ENCODE peak calls at places on chromosomes 2 and 18, in ten cellular contexts. Y is adrenal gland; U is CD8-positive, alpha-beta memory T cell; I is A549; A is upper lobe of right lung; X is spleen; G is endothelial cell of umbilical vein; D is cardiac muscle cell; H is neural progenitor cell; S is GM23248. N is an unnamed sample.
A peak's percentile ranks its signal among the peaks of the same experiment; 100 is the strongest.

GRCh38 chr2:240390091-240391073 is 45.1 kb upstream of the GPC1 start:
- DNase-seq in Y (peak; percentile 16), U (peak; percentile 40), I (no peak), A (peak; percentile 58), X (peak; percentile 70), G (no peak), D (no peak), H (no peak), S (no peak), N (peak; percentile 41)

GRCh38 chr18:54112356-54112755 is 112.1 kb downstream of the MBD2 start:
- DNase-seq in Y (no peak), U (no peak), I (no peak), A (no peak), X (no peak), G (no peak), D (peak; percentile 28), H (no peak), S (peak; percentile 66), N (no peak)

GRCh38 chr2:26336719-26337118 is 9.2 kb upstream of the SELENOI start:
- DNase-seq in Y (no peak), U (no peak), I (no peak), A (no peak), X (no peak), G (no peak), D (no peak), H (no peak), S (no peak), N (no peak)

GRCh38 chr2:216159646-216160045 is 50.5 kb downstream of the XRCC5 start:
- DNase-seq in Y (peak; percentile 39), U (no peak), I (no peak), A (no peak), X (no peak), G (no peak), D (peak; percentile 14), H (no peak), S (peak; percentile 10), N (no peak)

GRCh38 chr2:112272669-112273068 is 2.7 kb upstream of the ZC3H6 start:
- DNase-seq in Y (no peak), U (no peak), I (no peak), A (no peak), X (no peak), G (no peak), D (no peak), H (peak; percentile 22), S (no peak), N (no peak)

GRCh38 chr2:31151501-31151900 is 13.3 kb upstream of the GALNT14 start:
- DNase-seq in Y (no peak), U (no peak), I (no peak), A (no peak), X (no peak), G (no peak), D (no peak), H (no peak), S (peak; percentile 23), N (no peak)

GRCh38 chr18:79608535-79608934 is 71.1 kb upstream of the CTDP1 start:
- DNase-seq in Y (peak; percentile 5), U (peak; percentile 36), I (no peak), A (peak; percentile 59), X (peak; percentile 38), G (no peak), D (no peak), H (no peak), S (no peak), N (peak; percentile 31)

GRCh38 chr18:38415811-38416210 is 850.2 kb upstream of the CELF4 start:
- DNase-seq in Y (no peak), U (no peak), I (no peak), A (no peak), X (no peak), G (no peak), D (no peak), H (no peak), S (no peak), N (no peak)

GRCh38 chr2:143123911-143124310 is 5.3 kb upstream of the ARHGAP15 start:
- DNase-seq in Y (no peak), U (no peak), I (no peak), A (no peak), X (no peak), G (no peak), D (no peak), H (no peak), S (no peak), N (no peak)
- H3K9me3 ChIP-seq in Y (no peaks in the 10 kb centered on the region), U (no peaks in the 10 kb centered on the region), I (no peaks in the 10 kb centered on the region), A (no peaks in the 10 kb centered on the region), X (no peaks in the 10 kb centered on the region), G (no peaks in the 10 kb centered on the region), D (no peaks in the 10 kb centered on the region), H (no peaks in the 10 kb centered on the region), S (no peaks in the 10 kb centered on the region), N (no peaks in the 10 kb centered on the region)

GRCh38 chr18:66761166-66761565 is 157.3 kb upstream of the CDH19 start:
- DNase-seq in Y (no peak), U (no peak), I (no peak), A (no peak), X (no peak), G (no peak), D (no peak), H (no peak), S (no peak), N (no peak)

GRCh38 chr18:66757946-66758345 is 154.1 kb upstream of the CDH19 start:
- DNase-seq in Y (no peak), U (no peak), I (no peak), A (no peak), X (no peak), G (no peak), D (no peak), H (no peak), S (no peak), N (no peak)

GRCh38 chr18:66754335-66754734 is 150.4 kb upstream of the CDH19 start:
- DNase-seq in Y (no peak), U (no peak), I (no peak), A (no peak), X (no peak), G (no peak), D (no peak), H (no peak), S (no peak), N (no peak)

GRCh38 chr18:66760559-66760958 is 156.7 kb upstream of the CDH19 start:
- DNase-seq in Y (no peak), U (no peak), I (no peak), A (no peak), X (no peak), G (no peak), D (no peak), H (no peak), S (no peak), N (no peak)

GRCh38 chr18:66759017-66759416 is 155.1 kb upstream of the CDH19 start:
- DNase-seq in Y (no peak), U (no peak), I (no peak), A (no peak), X (no peak), G (no peak), D (no peak), H (no peak), S (no peak), N (no peak)
- H3K9me3 ChIP-seq in Y (no peaks in the 10 kb centered on the region), U (no peaks in the 10 kb centered on the region), I (no peaks in the 10 kb centered on the region), A (no peaks in the 10 kb centered on the region), X (no peaks in the 10 kb centered on the region), G (no peaks in the 10 kb centered on the region), D (no peaks in the 10 kb centered on the region), H (no peaks in the 10 kb centered on the region), S (no peaks in the 10 kb centered on the region), N (no peaks in the 10 kb centered on the region)

GRCh38 chr18:14122099-14122498 is 10.1 kb downstream of the ZNF519 start:
- DNase-seq in Y (no peak), U (no peak), I (no peak), A (no peak), X (no peak), G (no peak), D (no peak), H (no peak), S (no peak), N (no peak)

DNA sequence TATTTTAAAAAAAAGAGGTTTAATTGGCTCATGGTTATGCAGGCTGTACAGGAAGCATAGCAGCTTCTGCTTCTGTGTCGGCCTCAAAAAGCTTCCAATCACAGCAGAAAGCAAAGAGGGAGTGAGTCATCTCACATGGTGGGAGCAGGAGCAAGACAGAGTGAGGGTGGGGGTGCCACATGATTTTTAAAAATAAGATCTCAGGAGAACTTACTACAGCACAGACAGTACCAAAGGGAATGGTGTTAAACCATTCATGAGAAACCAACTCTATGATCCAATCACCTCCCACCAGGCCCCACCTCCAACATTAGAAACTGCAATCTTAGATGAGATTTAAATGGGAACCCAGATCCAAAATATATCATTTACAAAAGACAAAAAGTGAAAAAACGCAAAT is 14.6 kb downstream of the ZNF519 start:
- DNase-seq in Y (no peak), U (no peak), I (no peak), A (no peak), X (no peak), G (no peak), D (no peak), H (no peak), S (no peak), N (no peak)
- H3K9me3 ChIP-seq in Y (no peaks in the 10 kb centered on the region), U (no peaks in the 10 kb centered on the region), I (peaks cover 6% of the 10 kb centered on the region), A (no peaks in the 10 kb centered on the region), X (no peaks in the 10 kb centered on the region), G (no peaks in the 10 kb centered on the region), D (no peaks in the 10 kb centered on the region), H (peaks cover 27% of the 10 kb centered on the region), S (no peaks in the 10 kb centered on the region), N (peaks cover 13% of the 10 kb centered on the region)

GRCh38 chr18:12461326-12461725 is 53.6 kb downstream of the PRELID3A start:
- DNase-seq in Y (no peak), U (no peak), I (no peak), A (no peak), X (no peak), G (no peak), D (no peak), H (no peak), S (no peak), N (no peak)

GRCh38 chr18:12460874-12461273 is 53.1 kb downstream of the PRELID3A start:
- DNase-seq in Y (peak; percentile 62), U (no peak), I (no peak), A (no peak), X (peak; percentile 77), G (peak; percentile 94), D (peak; percentile 81), H (no peak), S (no peak), N (no peak)

GRCh38 chr18:12452801-12453200 is 45.1 kb downstream of the PRELID3A start:
- DNase-seq in Y (no peak), U (no peak), I (no peak), A (no peak), X (no peak), G (no peak), D (no peak), H (no peak), S (no peak), N (no peak)

GRCh38 chr18:12458761-12459160 is 51.0 kb downstream of the PRELID3A start:
- DNase-seq in Y (peak; percentile 41), U (no peak), I (no peak), A (no peak), X (no peak), G (peak; percentile 51), D (no peak), H (no peak), S (no peak), N (no peak)

DNA sequence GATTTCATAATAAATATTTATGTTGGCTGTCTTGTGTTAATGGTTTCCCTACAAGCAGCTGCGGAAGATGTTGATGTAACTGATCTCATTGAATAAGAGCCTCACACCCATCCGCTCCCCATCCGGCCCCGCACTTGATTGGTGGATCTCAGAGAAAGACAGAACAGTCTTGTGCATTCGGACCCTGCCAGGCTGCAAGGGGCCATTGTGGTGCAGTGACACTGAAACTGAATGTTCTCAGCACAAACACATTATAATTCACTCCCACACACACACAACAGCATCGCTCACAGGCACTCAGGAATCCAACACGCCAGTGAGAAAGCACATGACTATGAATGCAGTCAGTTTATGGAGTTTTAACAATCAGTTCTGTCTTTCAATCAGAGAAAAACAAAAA is 47.8 kb downstream of the PRELID3A start:
- DNase-seq in Y (no peak), U (no peak), I (no peak), A (no peak), X (no peak), G (no peak), D (peak; percentile 18), H (no peak), S (peak; percentile 6), N (no peak)
- H3K9me3 ChIP-seq in Y (no peaks in the 10 kb centered on the region), U (no peaks in the 10 kb centered on the region), I (no peaks in the 10 kb centered on the region), A (no peaks in the 10 kb centered on the region), X (no peaks in the 10 kb centered on the region), G (no peaks in the 10 kb centered on the region), D (no peaks in the 10 kb centered on the region), H (no peaks in the 10 kb centered on the region), S (no peaks in the 10 kb centered on the region), N (no peaks in the 10 kb centered on the region)